ENCODE peak calls at places on chromosomes 16 and 17, in eight cellular contexts. U is endodermal cell, M is fibroblast of pulmonary artery, K is AG10803, N is hepatocyte, D is neural crest cell, X is ovary, B is lower leg skin. E is an unnamed sample.

GRCh38 chr16:47016700-47017133 is 43.2 kb upstream of the DNAJA2 start:
- DNase-seq in U (no peak), M (peak; percentile 19), K (no peak), N (no peak), D (no peak), X (no peak), B (no peak), E (no peak)

GRCh38 chr17:32490101-32490482 is 3.3 kb downstream of the CDK5R1 start:
- DNase-seq in U (peak; percentile 70), M (no peak), K (no peak), N (no peak), D (no peak), X (no peak), B (no peak), E (no peak)

GRCh38 chr16:68349838-68350410 is 39.1 kb downstream of the PRMT7 start:
- DNase-seq in U (no peak), M (no peak), K (no peak), N (no peak), D (no peak), X (no peak), B (no peak), E (no peak)

GRCh38 chr17:69122065-69122464 is 19.6 kb downstream of the ABCA6 start:
- DNase-seq in U (no peak), M (no peak), K (no peak), N (no peak), D (no peak), X (no peak), B (no peak), E (no peak)

GRCh38 chr16:85696761-85697160 is 8.0 kb upstream of the GINS2 start:
- DNase-seq in U (no peak), M (no peak), K (no peak), N (no peak), D (no peak), X (no peak), B (no peak), E (no peak)

GRCh38 chr16:48517493-48517892 is 92.5 kb downstream of the N4BP1 start:
- DNase-seq in U (no peak), M (no peak), K (no peak), N (no peak), D (no peak), X (no peak), B (no peak), E (no peak)

GRCh38 chr16:88938933-88939813 is 37.8 kb downstream of the CBFA2T3 start:
- DNase-seq in U (no peak), M (no peak), K (no peak), N (no peak), D (no peak), X (no peak), B (no peak), E (no peak)

GRCh38 chr17:72527819-72528218 is 407.0 kb downstream of the SOX9 start:
- DNase-seq in U (no peak), M (no peak), K (no peak), N (no peak), D (no peak), X (no peak), B (no peak), E (no peak)

GRCh38 chr17:4444782-4445473 is 11.2 kb downstream of the SPNS3 start:
- DNase-seq in U (no peak), M (no peak), K (no peak), N (no peak), D (no peak), X (no peak), B (no peak), E (no peak)

GRCh38 chr17:50560931-50561750 is 626 bp downstream of the CACNA1G start:
- DNase-seq in U (peak; percentile 84), M (no peak), K (no peak), N (peak; percentile 36), D (no peak), X (no peak), B (no peak), E (no peak)

GRCh38 chr17:67378444-67379250 is 1.6 kb downstream of the PITPNC1 start:
- DNase-seq in U (peak; percentile 97), M (peak; percentile 86), K (peak; percentile 74), N (peak; percentile 92), D (peak; percentile 82), X (peak; percentile 72), B (peak; percentile 94), E (peak; percentile 88)

GRCh38 chr17:68302066-68302564 is 10.8 kb downstream of the ARSG start:
- DNase-seq in U (no peak), M (peak; percentile 54), K (no peak), N (no peak), D (no peak), X (peak; percentile 67), B (no peak), E (no peak)

GRCh38 chr16:3095869-3096268 is 3.2 kb downstream of the ZSCAN10 start:
- DNase-seq in U (peak; percentile 59), M (no peak), K (no peak), N (no peak), D (no peak), X (no peak), B (no peak), E (no peak)

GRCh38 chr17:73820686-73821448 is 176.6 kb upstream of the SDK2 start:
- DNase-seq in U (peak; percentile 90), M (no peak), K (peak; percentile 34), N (peak; percentile 30), D (peak; percentile 18), X (no peak), B (peak; percentile 79), E (no peak)
- TF ChIP-seq CTCF in U (peak; percentile 72), M (no peak), K (peak; percentile 12), N (peak; percentile 37), D (peak; percentile 50), X (no peak), B (no peak), E (no peak)

DNA sequence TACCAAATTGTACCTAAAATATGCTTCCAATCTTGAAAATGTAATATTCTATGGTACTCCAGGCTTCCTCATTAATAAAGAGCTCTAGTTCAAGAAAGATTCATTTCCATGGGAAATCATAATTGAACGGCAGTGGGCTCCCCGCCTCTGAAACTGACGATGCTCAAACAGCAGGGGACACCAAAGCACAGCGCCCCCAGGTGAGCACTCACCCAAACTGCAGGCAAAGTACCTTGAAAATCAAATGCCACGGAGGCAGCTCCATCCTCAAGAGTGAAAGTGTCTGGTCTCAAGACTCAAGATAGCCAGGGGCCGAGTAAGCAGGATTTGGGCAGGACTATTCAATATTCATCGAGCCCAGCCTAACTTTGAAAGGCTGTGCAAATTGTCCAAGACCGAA is 217.4 kb upstream of the TNRC6C start:
- DNase-seq in U (peak; percentile 87), M (no peak), K (no peak), N (no peak), D (no peak), X (no peak), B (peak; percentile 72), E (no peak)
- TF ChIP-seq CTCF in U (peak; percentile 95), M (peak; percentile 31), K (peak; percentile 42), N (peak; percentile 26), D (peak; percentile 58), X (no peak), B (no peak), E (peak; percentile 72)

GRCh38 chr16:22050963-22051362 is 41.4 kb upstream of the VWA3A start:
- DNase-seq in U (no peak), M (no peak), K (no peak), N (no peak), D (no peak), X (no peak), B (no peak), E (no peak)

GRCh38 chr16:22053921-22054341 is 38.4 kb upstream of the VWA3A start:
- DNase-seq in U (no peak), M (no peak), K (no peak), N (no peak), D (no peak), X (no peak), B (no peak), E (no peak)

GRCh38 chr16:22052985-22053384 is 39.4 kb upstream of the VWA3A start:
- DNase-seq in U (no peak), M (no peak), K (no peak), N (no peak), D (no peak), X (no peak), B (no peak), E (no peak)

GRCh38 chr16:22054847-22055590 is 37.3 kb upstream of the VWA3A start:
- DNase-seq in U (no peak), M (no peak), K (no peak), N (no peak), D (no peak), X (no peak), B (no peak), E (no peak)

DNA sequence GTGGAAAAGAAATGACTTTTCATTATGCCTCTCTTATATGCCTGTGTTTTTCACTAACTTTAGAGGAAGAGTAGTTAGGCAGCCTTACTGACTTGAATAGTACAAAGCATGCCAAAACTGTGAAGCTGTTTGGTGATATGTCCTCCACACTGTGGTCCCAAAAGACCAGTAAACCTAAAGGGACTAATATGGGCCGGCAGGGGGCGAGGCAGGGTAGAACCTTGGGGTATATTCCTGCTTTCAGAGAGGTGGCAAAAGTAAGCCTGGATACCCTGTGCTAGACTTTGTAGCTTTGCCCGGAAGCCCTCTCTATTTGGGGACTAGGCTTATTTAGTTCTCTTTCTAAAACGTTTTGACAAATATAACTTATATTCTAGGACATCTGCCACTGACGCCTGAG is 36.5 kb upstream of the VWA3A start:
- DNase-seq in U (peak; percentile 85), M (no peak), K (no peak), N (no peak), D (no peak), X (no peak), B (no peak), E (no peak)
- TF ChIP-seq CTCF in U (peak; percentile 81), M (peak; percentile 30), K (no peak), N (no peak), D (peak; percentile 41), X (no peak), B (no peak), E (no peak)

GRCh38 chr16:11361043-11361442 is 15.8 kb downstream of the RMI2 start:
- DNase-seq in U (no peak), M (no peak), K (peak; percentile 71), N (no peak), D (no peak), X (no peak), B (no peak), E (no peak)

GRCh38 chr16:11360581-11360980 is 15.3 kb downstream of the RMI2 start:
- DNase-seq in U (no peak), M (no peak), K (peak; percentile 64), N (no peak), D (no peak), X (no peak), B (no peak), E (no peak)

GRCh38 chr16:11358531-11358930 is 13.3 kb downstream of the RMI2 start:
- DNase-seq in U (no peak), M (no peak), K (no peak), N (no peak), D (no peak), X (no peak), B (no peak), E (no peak)

GRCh38 chr16:11356573-11357331 is 11.5 kb downstream of the RMI2 start:
- DNase-seq in U (peak; percentile 92), M (peak; percentile 65), K (peak; percentile 57), N (peak; percentile 83), D (peak; percentile 54), X (peak; percentile 70), B (no peak), E (peak; percentile 64)

GRCh38 chr16:11359370-11359769 is 14.1 kb downstream of the RMI2 start:
- DNase-seq in U (peak; percentile 44), M (no peak), K (peak; percentile 91), N (peak; percentile 58), D (no peak), X (no peak), B (no peak), E (peak; percentile 54)
- TF ChIP-seq CTCF in U (no peak), M (no peak), K (no peak), N (no peak), D (no peak), X (no peak), B (no peak), E (no peak)